ENCODE peak calls at places on chromosomes 2 and 18, in eight cellular contexts. X, J, W, I, G, L, V and N are unnamed samples.

GRCh38 chr2:170923799-170924198 is 5.3 kb upstream of the GORASP2 start:
- DNase-seq in X (no peak), J (no peak), W (no peak), I (no peak), G (no peak), L (no peak), V (no peak), N (no peak)

GRCh38 chr2:72940786-72941185 is 23.5 kb downstream of the EMX1 start:
- DNase-seq in X (no peak), J (no peak), W (no peak), I (peak), G (no peak), L (no peak), V (peak), N (no peak)

GRCh38 chr2:241500016-241500415 is 8.4 kb downstream of the STK25 start:
- DNase-seq in X (no peak), J (no peak), W (no peak), I (no peak), G (no peak), L (no peak), V (no peak), N (no peak)

GRCh38 chr18:61333746-61334490 is 688 bp downstream of the CDH20 start:
- DNase-seq in X (no peak), J (no peak), W (peak), I (peak), G (no peak), L (no peak), V (peak), N (peak)

GRCh38 chr2:189954989-189955388 is 107.5 kb downstream of the MSTN start:
- DNase-seq in X (no peak), J (no peak), W (no peak), I (no peak), G (no peak), L (no peak), V (no peak), N (no peak)

GRCh38 chr2:239928457-239929350 is 96.4 kb downstream of the NDUFA10 start:
- DNase-seq in X (peak), J (no peak), W (no peak), I (no peak), G (no peak), L (no peak), V (peak), N (no peak)

GRCh38 chr18:10290244-10291240 is 163.9 kb upstream of the APCDD1 start:
- DNase-seq in X (no peak), J (no peak), W (peak), I (no peak), G (no peak), L (no peak), V (no peak), N (no peak)

GRCh38 chr2:95296036-95296435 is 1.1 kb upstream of the KCNIP3 start:
- DNase-seq in X (no peak), J (no peak), W (no peak), I (no peak), G (no peak), L (no peak), V (no peak), N (no peak)

GRCh38 chr18:74342416-74343043 is 26.9 kb downstream of the C18orf63 start:
- DNase-seq in X (peak), J (peak), W (peak), I (peak), G (no peak), L (no peak), V (peak), N (peak)

GRCh38 chr2:53381271-53381670 is 386.3 kb upstream of the CHAC2 start:
- DNase-seq in X (no peak), J (no peak), W (no peak), I (no peak), G (no peak), L (no peak), V (no peak), N (no peak)

GRCh38 chr2:74715071-74715791 is 61.2 kb downstream of the SEMA4F start:
- DNase-seq in X (peak), J (peak), W (peak), I (peak), G (peak), L (peak), V (peak), N (peak)

GRCh38 chr2:95313296-95314265 is 16.4 kb downstream of the KCNIP3 start:
- DNase-seq in X (no peak), J (no peak), W (no peak), I (no peak), G (no peak), L (no peak), V (no peak), N (no peak)

GRCh38 chr2:120419073-120419472 is 73.1 kb downstream of the INHBB start:
- DNase-seq in X (peak), J (no peak), W (no peak), I (no peak), G (no peak), L (no peak), V (no peak), N (no peak)

GRCh38 chr2:29010946-29011649 is 30.0 kb downstream of the TOGARAM2 start:
- DNase-seq in X (no peak), J (peak), W (peak), I (peak), G (no peak), L (no peak), V (no peak), N (no peak)

GRCh38 chr2:147297820-147298219 is 547.0 kb upstream of the ACVR2A start:
- DNase-seq in X (no peak), J (no peak), W (no peak), I (no peak), G (no peak), L (peak), V (no peak), N (no peak)

GRCh38 chr2:202187570-202187969 is 50.8 kb downstream of the SUMO1 start:
- DNase-seq in X (no peak), J (no peak), W (no peak), I (no peak), G (no peak), L (no peak), V (no peak), N (no peak)

GRCh38 chr18:31245820-31246219 is 72.1 kb upstream of the DSG1 start:
- DNase-seq in X (no peak), J (no peak), W (no peak), I (no peak), G (no peak), L (no peak), V (no peak), N (no peak)

GRCh38 chr2:203740741-203741363 is 34.4 kb downstream of the CD28 start:
- DNase-seq in X (no peak), J (peak), W (no peak), I (no peak), G (no peak), L (no peak), V (peak), N (no peak)

GRCh38 chr18:36262971-36263370 is 34.5 kb upstream of the FHOD3 start:
- DNase-seq in X (no peak), J (no peak), W (no peak), I (no peak), G (no peak), L (no peak), V (no peak), N (no peak)

GRCh38 chr2:12597555-12597954 is 119.2 kb upstream of the TRIB2 start:
- DNase-seq in X (no peak), J (no peak), W (no peak), I (no peak), G (no peak), L (no peak), V (no peak), N (no peak)

GRCh38 chr2:119741868-119742267 is 17.9 kb upstream of the PTPN4 start:
- DNase-seq in X (no peak), J (no peak), W (no peak), I (no peak), G (no peak), L (no peak), V (no peak), N (no peak)

GRCh38 chr2:91477731-91478672 is 2786.5 kb downstream of the RPIA start:
- DNase-seq in X (no peak), J (peak), W (peak), I (no peak), G (peak), L (no peak), V (peak), N (peak)

GRCh38 chr2:146068051-146068450 is 1548.1 kb upstream of the ZEB2 start:
- DNase-seq in X (no peak), J (no peak), W (no peak), I (no peak), G (no peak), L (no peak), V (no peak), N (no peak)

GRCh38 chr18:42412281-42412680 is 457.2 kb downstream of the PIK3C3 start:
- DNase-seq in X (no peak), J (no peak), W (no peak), I (no peak), G (no peak), L (no peak), V (no peak), N (no peak)

GRCh38 chr2:69829243-69830044 is at the start of gene GMCL1:
- DNase-seq in X (peak), J (peak), W (peak), I (peak), G (peak), L (peak), V (peak), N (peak)

GRCh38 chr2:135703300-135703699 is 38.4 kb upstream of the UBXN4 start:
- DNase-seq in X (no peak), J (no peak), W (no peak), I (no peak), G (no peak), L (no peak), V (no peak), N (no peak)

GRCh38 chr2:118913805-118914645 is 28.0 kb upstream of the MARCO start:
- DNase-seq in X (no peak), J (no peak), W (no peak), I (no peak), G (no peak), L (no peak), V (no peak), N (no peak)

GRCh38 chr2:20958176-20958575 is 85.7 kb downstream of the APOB start:
- DNase-seq in X (no peak), J (no peak), W (no peak), I (peak), G (no peak), L (no peak), V (no peak), N (peak)

GRCh38 chr2:237864030-237864931 is 4.9 kb downstream of the RAMP1 start:
- DNase-seq in X (peak), J (no peak), W (no peak), I (no peak), G (no peak), L (no peak), V (peak), N (no peak)

GRCh38 chr2:76008001-76008702 is 297.4 kb upstream of the GCFC2 start:
- DNase-seq in X (no peak), J (no peak), W (no peak), I (no peak), G (no peak), L (no peak), V (no peak), N (no peak)

GRCh38 chr2:20622731-20623130 is 28.2 kb downstream of the HS1BP3 start:
- DNase-seq in X (peak), J (no peak), W (no peak), I (no peak), G (no peak), L (no peak), V (no peak), N (peak)

GRCh38 chr2:198973181-198973580 is 484.6 kb downstream of the SATB2 start:
- DNase-seq in X (no peak), J (no peak), W (no peak), I (no peak), G (no peak), L (no peak), V (no peak), N (peak)

GRCh38 chr18:3250237-3251107 is 2.9 kb downstream of the MYL12A start:
- DNase-seq in X (no peak), J (no peak), W (peak), I (no peak), G (no peak), L (no peak), V (peak), N (no peak)

GRCh38 chr2:20634430-20635095 is 16.3 kb downstream of the HS1BP3 start:
- DNase-seq in X (peak), J (no peak), W (peak), I (no peak), G (no peak), L (no peak), V (peak), N (peak)

GRCh38 chr2:46917628-46918027 is 2.0 kb upstream of the MCFD2 start:
- DNase-seq in X (no peak), J (peak), W (no peak), I (no peak), G (no peak), L (no peak), V (no peak), N (no peak)

GRCh38 chr2:159064446-159065301 is 96.2 kb downstream of the TANC1 start:
- DNase-seq in X (no peak), J (no peak), W (peak), I (no peak), G (no peak), L (no peak), V (no peak), N (peak)

GRCh38 chr2:152594022-152594712 is 123.1 kb downstream of the PRPF40A start:
- DNase-seq in X (no peak), J (no peak), W (no peak), I (no peak), G (no peak), L (no peak), V (no peak), N (no peak)

GRCh38 chr2:234478121-234478858 is 18.6 kb downstream of the ARL4C start:
- DNase-seq in X (no peak), J (no peak), W (no peak), I (no peak), G (no peak), L (no peak), V (peak), N (no peak)